ENCODE peak calls at places on chromosomes 6 and 20, in nine cellular contexts. C is CD4-positive, alpha-beta memory T cell; M is stimulated activated CD4-positive, alpha-beta T cell treated with anti-CD3 and anti-CD28 coated beads, TNF-alpha, amount 100 ng/mL, for 4 hours; R is hepatic stellate cell; E is H54; Q is progenitor cell of endocrine pancreas; K is T-helper 17 cell; Z is Right ventricle myocardium superior; U is NCI-H1436. T is an unnamed sample.

GRCh38 chr6:124223596-124223995 is 419.9 kb downstream of the NKAIN2 start:
- DNase-seq in Q (no peak), E (no peak), R (no peak), U (no peak), Z (no peak), K (no peak), C (no peak), M (no peak), T (no peak)

GRCh38 chr6:43060034-43060754 is 763 bp downstream of the KLC4 start:
- DNase-seq in C (no peak), Q (no peak), E (peak; percentile 36), R (no peak), U (no peak), Z (no peak), K (no peak), M (no peak), T (no peak)

GRCh38 chr20:32877507-32877906 is 18.8 kb downstream of the EFCAB8 start:
- DNase-seq in R (no peak), E (no peak), Q (no peak), K (no peak), C (no peak), U (no peak), M (no peak), Z (no peak), T (no peak)

GRCh38 chr6:16623029-16623653 is 138.1 kb downstream of the ATXN1 start:
- DNase-seq in U (no peak), C (no peak), Z (no peak), E (no peak), R (no peak), M (no peak), Q (no peak), K (no peak), T (no peak)

GRCh38 chr20:53202781-53203180 is 230.6 kb downstream of the TSHZ2 start:
- DNase-seq in M (no peak), R (no peak), C (no peak), Q (no peak), Z (no peak), E (no peak), K (no peak), U (peak; percentile 16), T (no peak)

GRCh38 chr20:3354247-3354646 is 53.2 kb downstream of the DNAAF9 start:
- DNase-seq in Q (no peak), C (no peak), R (no peak), E (no peak), M (no peak), Z (no peak), U (no peak), K (no peak), T (no peak)

GRCh38 chr6:160222491-160222890 is 36.1 kb downstream of the SLC22A2 start:
- DNase-seq in M (no peak), E (no peak), Q (no peak), C (no peak), Z (no peak), R (no peak), K (no peak), U (no peak), T (no peak)

GRCh38 chr6:44049989-44050871 is 77.0 kb downstream of the MRPL14 start:
- DNase-seq in Z (no peak), K (no peak), U (no peak), R (no peak), C (no peak), E (no peak), Q (no peak), M (no peak), T (no peak)

GRCh38 chr6:154954352-154954751 is 40.8 kb upstream of the TIAM2 start:
- DNase-seq in M (no peak), Q (no peak), U (no peak), E (no peak), R (no peak), C (no peak), K (no peak), Z (no peak), T (no peak)

GRCh38 chr20:18091624-18092023 is 33.9 kb upstream of the OVOL2 start:
- DNase-seq in M (no peak), E (no peak), U (no peak), Z (no peak), Q (no peak), C (no peak), K (no peak), R (no peak), T (no peak)

GRCh38 chr6:41371992-41372525 is 36.7 kb downstream of the NCR2 start:
- DNase-seq in M (no peak), K (no peak), U (no peak), E (no peak), C (peak; percentile 14), Q (no peak), R (no peak), Z (no peak), T (no peak)

GRCh38 chr20:20490673-20491072 is 122.8 kb downstream of the INSM1 start:
- DNase-seq in K (no peak), Q (no peak), R (no peak), Z (no peak), M (no peak), U (no peak), C (no peak), E (no peak), T (no peak)

GRCh38 chr6:41199427-41200246 is 1.3 kb downstream of the TREML2 start:
- DNase-seq in R (no peak), U (no peak), K (no peak), Q (no peak), M (no peak), C (peak; percentile 30), Z (no peak), E (no peak), T (no peak)

GRCh38 chr6:89527634-89528033 is 94.7 kb downstream of the ANKRD6 start:
- DNase-seq in K (no peak), M (no peak), U (no peak), Q (no peak), R (no peak), C (peak; percentile 8), Z (no peak), E (no peak), T (no peak)

GRCh38 chr20:63942250-63943006 is 13.8 kb downstream of the UCKL1 start:
- DNase-seq in C (no peak), E (no peak), Q (no peak), U (no peak), Z (peak; percentile 67), K (no peak), R (no peak), M (no peak), T (no peak)

GRCh38 chr6:29941476-29941875 is 856 bp upstream of the HLA-A start:
- DNase-seq in Z (no peak), M (no peak), C (peak; percentile 23), Q (no peak), K (no peak), U (no peak), R (no peak), E (no peak), T (no peak)

GRCh38 chr6:169583867-169584541 is 117.8 kb downstream of the WDR27 start:
- DNase-seq in Q (no peak), Z (no peak), U (no peak), M (no peak), R (no peak), C (peak; percentile 18), K (no peak), E (no peak), T (no peak)

GRCh38 chr6:47230579-47230978 is 79.1 kb downstream of the TNFRSF21 start:
- DNase-seq in R (no peak), Z (no peak), C (no peak), M (no peak), K (no peak), Q (no peak), E (no peak), U (no peak), T (no peak)

GRCh38 chr6:35711731-35712130 is 23.0 kb upstream of the FKBP5 start:
- DNase-seq in U (no peak), R (no peak), K (no peak), E (no peak), Z (no peak), M (no peak), Q (no peak), C (no peak), T (no peak)

GRCh38 chr6:44057238-44057930 is 69.9 kb downstream of the MRPL14 start:
- DNase-seq in E (no peak), U (no peak), M (no peak), K (no peak), R (no peak), C (no peak), Z (no peak), Q (no peak), T (no peak)

GRCh38 chr20:682123-682522 is 6.5 kb upstream of the SCRT2 start:
- DNase-seq in C (no peak), E (no peak), Z (no peak), K (no peak), Q (no peak), M (no peak), U (no peak), R (no peak), T (no peak)

GRCh38 chr20:11894072-11894471 is 23.6 kb upstream of the BTBD3 start:
- DNase-seq in Q (no peak), K (no peak), Z (no peak), E (no peak), R (no peak), U (no peak), M (no peak), C (no peak), T (no peak)

GRCh38 chr6:36104836-36105235 is 25.5 kb upstream of the MAPK13 start:
- DNase-seq in Z (no peak), Q (no peak), U (no peak), E (no peak), K (no peak), R (no peak), M (no peak), C (no peak), T (no peak)

GRCh38 chr6:113182370-113183141 is 674.6 kb upstream of the MARCKS start:
- DNase-seq in U (peak; percentile 76), M (no peak), K (no peak), C (no peak), Q (no peak), Z (no peak), E (peak; percentile 3), R (peak; percentile 17), T (no peak)

GRCh38 chr6:134464690-134465411 is 146.9 kb upstream of the SGK1 start:
- DNase-seq in Z (no peak), C (no peak), K (no peak), Q (no peak), R (no peak), E (peak; percentile 38), U (no peak), M (no peak), T (no peak)

GRCh38 chr6:160733045-160733646 is 31.1 kb downstream of the PLG start:
- DNase-seq in R (peak; percentile 11), Z (no peak), E (peak; percentile 3), U (peak; percentile 29), K (peak; percentile 28), M (no peak), C (peak; percentile 18), Q (peak; percentile 34), T (no peak)

GRCh38 chr20:22402990-22403859 is 181.1 kb downstream of the FOXA2 start:
- DNase-seq in C (no peak), R (no peak), M (no peak), K (no peak), Z (no peak), E (no peak), Q (no peak), U (no peak), T (no peak)

GRCh38 chr6:3913077-3913957 is 64.1 kb downstream of the FAM50B start:
- DNase-seq in M (no peak), E (peak; percentile 53), C (no peak), Q (no peak), Z (no peak), K (no peak), R (peak; percentile 83), U (no peak), T (no peak)

GRCh38 chr20:63100401-63100925 is 93.7 kb upstream of the BHLHE23 start:
- DNase-seq in K (no peak), Z (peak; percentile 16), Q (no peak), E (no peak), C (no peak), M (no peak), R (no peak), U (no peak), T (no peak)

GRCh38 chr6:10933126-10933525 is 46.3 kb downstream of the SYCP2L start:
- DNase-seq in M (no peak), R (no peak), U (no peak), K (no peak), E (no peak), C (no peak), Q (no peak), Z (no peak), T (no peak)

GRCh38 chr20:40961176-40961575 is 67.4 kb upstream of the TOP1 start:
- DNase-seq in R (no peak), K (no peak), U (no peak), Z (no peak), M (no peak), Q (no peak), C (no peak), E (no peak), T (no peak)

T was measured in activated gamma-delta T cell.